ENCODE peak calls at places on chromosomes 7 and 10, in six cellular contexts. W is aorta; R is hepatocyte; U is cardiac muscle cell; S is HCT116; V is CD4-positive, alpha-beta T cell. D is an unnamed sample.

GRCh38 chr7:34296663-34297062 is 361.4 kb upstream of the NPSR1 start:
- DNase-seq in W (no peak), R (no peak), U (no peak), S (no peak), V (no peak), D (no peak)

GRCh38 chr7:95180-95862 is 97.0 kb upstream of the FAM20C start:
- DNase-seq in W (no peak), R (no peak), U (no peak), S (no peak), V (no peak), D (no peak)

GRCh38 chr10:68992721-68993440 is 4.3 kb downstream of the KIFBP start:
- DNase-seq in W (peak), R (peak), U (peak), S (no peak), V (no peak), D (peak)

GRCh38 chr7:131618391-131618790 is 62.0 kb upstream of the PODXL start:
- DNase-seq in W (no peak), R (no peak), U (no peak), S (no peak), V (no peak), D (no peak)

GRCh38 chr7:70392282-70392681 is 739.7 kb upstream of the GALNT17 start:
- DNase-seq in W (no peak), R (peak), U (no peak), S (no peak), V (no peak), D (no peak)

GRCh38 chr10:51711519-51711891 is 12.1 kb upstream of the CSTF2T start:
- DNase-seq in W (no peak), R (no peak), U (no peak), S (no peak), V (no peak), D (no peak)

GRCh38 chr7:48636391-48637015 is 287.8 kb upstream of the CDC14C start:
- DNase-seq in W (no peak), R (no peak), U (peak), S (no peak), V (no peak), D (no peak)

GRCh38 chr10:1160561-1160961 is 104.4 kb downstream of the WDR37 start:
- DNase-seq in W (no peak), R (no peak), U (no peak), S (no peak), V (no peak), D (no peak)

GRCh38 chr7:36472141-36472729 is 82.6 kb downstream of the ANLN start:
- DNase-seq in W (no peak), R (no peak), U (no peak), S (no peak), V (no peak), D (no peak)

GRCh38 chr7:24717247-24717622 is 40.0 kb downstream of the GSDME start:
- DNase-seq in W (no peak), R (no peak), U (no peak), S (no peak), V (no peak), D (no peak)

GRCh38 chr10:28713626-28714352 is 36.5 kb downstream of the BAMBI start:
- DNase-seq in W (no peak), R (no peak), U (no peak), S (no peak), V (no peak), D (no peak)

GRCh38 chr10:124558901-124559321 is 97.3 kb downstream of the LHPP start:
- DNase-seq in W (peak), R (no peak), U (no peak), S (no peak), V (no peak), D (no peak)
- H3K27ac ChIP-seq in W (no peak), R (peak), U (no peak), S (no peak), V (no peak), D (peak)

DNA sequence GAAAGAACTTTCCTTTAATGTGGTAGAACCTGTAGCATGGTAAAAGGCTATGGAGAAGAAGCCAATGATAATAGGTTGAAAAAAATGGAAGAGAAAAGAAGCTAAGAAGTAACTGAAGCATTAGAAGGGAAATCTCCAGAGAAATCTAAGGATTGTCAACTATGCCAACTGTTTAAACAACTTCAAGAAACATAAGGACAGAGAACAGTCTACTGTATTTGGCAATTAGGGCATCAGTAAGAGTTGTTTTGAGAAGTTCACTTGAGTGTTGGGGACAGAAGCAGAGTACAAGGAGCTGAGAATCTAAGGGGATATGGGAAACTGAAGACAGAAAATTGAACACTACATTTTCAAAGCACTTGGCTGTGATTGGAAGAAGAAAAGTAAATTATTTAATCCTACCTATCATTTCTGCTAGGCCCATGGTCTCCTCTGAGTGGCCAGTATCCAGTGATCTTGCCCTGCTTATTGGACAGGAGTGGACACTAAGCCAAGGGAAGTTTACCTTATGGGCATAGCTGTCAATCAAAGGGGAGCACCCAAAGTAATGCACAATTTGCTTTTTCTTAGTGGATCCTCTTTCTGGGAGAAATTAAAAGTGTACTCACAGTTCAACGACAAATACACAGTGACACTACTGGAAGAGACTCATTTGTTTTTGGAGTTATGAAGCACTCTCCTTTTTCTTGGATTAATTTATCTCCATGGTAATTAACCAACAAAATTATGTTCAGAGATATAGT is 56.5 kb upstream of the CCDC71L start:
- DNase-seq in W (no peak), R (no peak), U (no peak), S (no peak), V (no peak), D (no peak)
- H3K27ac ChIP-seq in W (no peak), R (peak), U (no peak), S (peak), V (no peak), D (peak)

DNA sequence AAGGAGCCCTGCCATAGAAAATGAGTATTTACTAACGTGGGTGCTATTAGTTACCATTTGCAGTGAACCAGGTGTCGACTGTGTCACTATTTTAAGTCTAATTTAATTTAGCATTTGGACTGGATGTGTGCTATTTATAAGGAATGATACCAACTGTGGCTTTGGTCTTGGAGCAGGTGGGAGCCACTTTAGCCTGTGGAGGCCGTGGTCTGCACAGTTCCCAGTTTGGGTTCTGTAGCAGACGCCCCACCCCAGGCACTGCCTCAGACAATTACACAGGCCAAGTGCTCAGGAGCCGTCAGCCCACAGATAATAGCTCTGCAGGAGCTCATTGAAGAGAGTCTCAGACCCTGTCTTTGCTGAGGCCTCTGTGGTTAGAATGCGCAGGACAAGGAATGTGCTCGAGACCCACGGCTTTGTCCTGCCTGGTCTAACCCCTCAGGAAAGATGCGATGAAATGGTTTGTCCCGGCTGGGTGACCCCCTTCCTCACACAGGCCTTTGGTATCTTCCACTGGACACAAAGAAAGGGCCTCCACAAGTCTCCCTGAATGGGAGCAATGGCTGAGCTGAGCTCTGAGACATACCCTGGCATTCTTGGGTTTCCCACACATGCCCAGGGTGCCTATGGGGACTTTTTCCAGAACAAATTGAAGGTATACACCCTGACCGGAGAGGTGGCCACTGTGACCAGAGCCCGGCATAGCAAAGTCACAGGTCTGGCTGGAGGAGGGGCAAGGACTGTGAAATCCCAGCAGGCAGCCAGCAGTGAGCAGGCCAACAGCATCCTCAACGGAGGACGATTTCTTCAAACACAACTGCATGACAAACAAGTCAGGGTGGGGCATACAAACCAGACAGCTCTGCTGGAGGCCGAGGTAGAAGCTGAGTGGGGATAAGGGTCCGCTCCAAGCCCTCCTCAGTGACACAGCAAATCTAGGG is 251.2 kb downstream of the ARHGAP12 start:
- DNase-seq in W (no peak), R (no peak), U (no peak), S (no peak), V (no peak), D (no peak)
- H3K27ac ChIP-seq in W (no peak), R (no peak), U (no peak), S (no peak), V (no peak), D (no peak)

DNA sequence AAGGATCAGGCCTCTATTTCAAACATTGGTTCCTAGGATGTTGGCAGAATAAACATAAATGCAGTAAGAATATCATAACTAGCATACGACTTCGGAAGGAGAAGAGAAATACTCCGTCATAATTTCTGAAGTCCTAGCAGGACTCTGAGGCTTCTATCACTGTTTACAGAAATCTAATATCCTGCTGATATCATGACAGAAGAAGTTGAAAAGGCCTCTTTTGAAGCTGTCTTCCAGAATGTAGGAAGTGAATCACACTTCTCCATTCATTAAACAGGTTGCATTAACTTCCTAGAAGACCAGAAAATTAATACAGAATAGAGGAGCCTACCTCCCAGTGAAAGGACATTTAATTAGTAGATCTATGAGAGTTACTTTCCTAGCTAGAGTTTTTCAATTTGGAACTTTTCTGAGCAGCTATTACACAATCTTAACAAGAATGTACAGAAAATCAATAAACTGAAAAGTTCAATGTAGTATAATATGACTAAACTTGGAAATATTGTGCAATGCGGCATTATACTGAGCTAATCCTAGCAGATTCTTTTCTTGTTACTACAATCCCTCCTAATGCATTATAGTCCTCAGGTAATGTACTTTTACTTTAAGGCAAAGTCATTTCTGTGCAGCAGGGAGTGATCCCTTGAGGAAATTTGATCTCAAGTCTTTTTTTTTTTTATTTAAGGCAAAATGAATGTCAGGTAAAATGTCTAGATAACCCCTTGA is 622.6 kb upstream of the CELF2 start:
- DNase-seq in W (no peak), R (no peak), U (no peak), S (no peak), V (no peak), D (no peak)
- H3K27ac ChIP-seq in W (no peak), R (no peak), U (no peak), S (no peak), V (no peak), D (no peak)

GRCh38 chr7:106570146-106570545 is 90.8 kb downstream of the CCDC71L start:
- DNase-seq in W (no peak), R (no peak), U (no peak), S (no peak), V (no peak), D (no peak)
- H3K27ac ChIP-seq in W (no peak), R (no peak), U (no peak), S (no peak), V (no peak), D (no peak)

GRCh38 chr7:94366163-94366562 is 28.5 kb upstream of the COL1A2 start:
- DNase-seq in W (no peak), R (no peak), U (no peak), S (no peak), V (no peak), D (no peak)

GRCh38 chr7:94368371-94368791 is 26.3 kb upstream of the COL1A2 start:
- DNase-seq in W (no peak), R (peak), U (no peak), S (no peak), V (no peak), D (no peak)

GRCh38 chr7:94367940-94368339 is 26.8 kb upstream of the COL1A2 start:
- DNase-seq in W (no peak), R (peak), U (no peak), S (no peak), V (no peak), D (no peak)

GRCh38 chr7:94364816-94365215 is 29.9 kb upstream of the COL1A2 start:
- DNase-seq in W (no peak), R (no peak), U (no peak), S (no peak), V (no peak), D (no peak)

GRCh38 chr7:94366827-94367226 is 27.9 kb upstream of the COL1A2 start:
- DNase-seq in W (no peak), R (no peak), U (no peak), S (no peak), V (no peak), D (no peak)
- H3K27ac ChIP-seq in W (peak), R (peak), U (peak), S (no peak), V (no peak), D (peak)

GRCh38 chr7:142940968-142941535 is 1.8 kb downstream of the LLCFC1 start:
- DNase-seq in W (no peak), R (no peak), U (no peak), S (no peak), V (no peak), D (no peak)
- H3K27ac ChIP-seq in W (no peak), R (no peak), U (peak), S (no peak), V (no peak), D (no peak)

GRCh38 chr7:98900815-98901214 is 22.5 kb downstream of the TRRAP start:
- DNase-seq in W (no peak), R (no peak), U (no peak), S (no peak), V (no peak), D (no peak)

GRCh38 chr7:98903246-98903645 is 24.9 kb downstream of the TRRAP start:
- DNase-seq in W (no peak), R (no peak), U (no peak), S (no peak), V (no peak), D (no peak)

GRCh38 chr7:98899816-98900215 is 21.5 kb downstream of the TRRAP start:
- DNase-seq in W (no peak), R (no peak), U (no peak), S (no peak), V (no peak), D (no peak)

GRCh38 chr7:98907570-98907969 is 29.2 kb downstream of the TRRAP start:
- DNase-seq in W (no peak), R (no peak), U (no peak), S (no peak), V (no peak), D (no peak)

GRCh38 chr7:98902523-98902922 is 24.2 kb downstream of the TRRAP start:
- DNase-seq in W (no peak), R (no peak), U (no peak), S (no peak), V (no peak), D (no peak)
- H3K27ac ChIP-seq in W (no peak), R (no peak), U (no peak), S (no peak), V (no peak), D (no peak)

DNA sequence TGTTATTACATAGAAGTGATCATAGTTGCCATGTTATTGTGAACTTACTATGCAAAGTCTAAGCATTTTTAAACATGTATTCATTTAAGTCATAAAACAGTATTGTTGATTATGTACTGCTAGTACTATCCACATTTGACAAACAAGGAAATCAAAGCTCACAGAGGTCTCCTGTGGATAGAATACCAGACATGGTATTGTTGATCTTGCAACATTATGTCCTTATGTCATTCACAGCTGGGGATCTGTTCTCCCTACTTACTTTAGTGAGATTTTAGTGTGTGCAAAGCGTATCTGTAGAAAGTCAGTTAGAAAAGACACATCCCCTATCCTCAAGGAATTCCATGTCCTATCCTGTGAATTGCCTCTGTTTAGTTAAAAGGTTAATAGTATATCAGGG is 106.1 kb downstream of the SND1 start:
- DNase-seq in W (no peak), R (no peak), U (no peak), S (no peak), V (no peak), D (no peak)
- H3K27ac ChIP-seq in W (no peak), R (no peak), U (no peak), S (no peak), V (no peak), D (no peak)

GRCh38 chr10:79982861-79983260 is 34.0 kb upstream of the SFTPD start:
- DNase-seq in W (no peak), R (no peak), U (no peak), S (no peak), V (no peak), D (no peak)
- H3K27ac ChIP-seq in W (no peak), R (no peak), U (no peak), S (no peak), V (no peak), D (no peak)

D was measured in tibial nerve.